ENCODE peak calls at places on chromosomes 3 and 15, in six cellular contexts. One of them, this sample, is unnamed.
A peak's percentile ranks its signal among the peaks of the same experiment; 100 is the strongest.

GRCh38 chr15:41892621-41893421 is 1.0 kb downstream of the SPTBN5 start:
- DNase-seq in skeletal muscle cell: no peak
- DNase-seq in effector CD4-positive, alpha-beta T cell: peak; percentile 19
- DNase-seq in stimulated activated CD4-positive, alpha-beta T cell treated with anti-CD3 and anti-CD28 coated beads, Interleukin-1b, Interleukin-23, amount 100 ng/mL, for 1 hour: no peak
- DNase-seq in cardiac muscle cell: no peak
- DNase-seq in GM12891: no peak
- DNase-seq in this sample: no peak

GRCh38 chr15:29208352-29208751 is 61.3 kb downstream of the NSMCE3 start:
- DNase-seq in skeletal muscle cell: no peak
- DNase-seq in effector CD4-positive, alpha-beta T cell: no peak
- DNase-seq in stimulated activated CD4-positive, alpha-beta T cell treated with anti-CD3 and anti-CD28 coated beads, Interleukin-1b, Interleukin-23, amount 100 ng/mL, for 1 hour: no peak
- DNase-seq in cardiac muscle cell: peak; percentile 1
- DNase-seq in GM12891: no peak
- DNase-seq in this sample: no peak

GRCh38 chr3:55718475-55718874 is 231.4 kb upstream of the WNT5A start:
- DNase-seq in skeletal muscle cell: peak; percentile 68
- DNase-seq in effector CD4-positive, alpha-beta T cell: no peak
- DNase-seq in stimulated activated CD4-positive, alpha-beta T cell treated with anti-CD3 and anti-CD28 coated beads, Interleukin-1b, Interleukin-23, amount 100 ng/mL, for 1 hour: no peak
- DNase-seq in cardiac muscle cell: peak; percentile 7
- DNase-seq in GM12891: no peak
- DNase-seq in this sample: no peak

GRCh38 chr3:127328391-127328790 is 40.5 kb upstream of the PRR20G start:
- DNase-seq in skeletal muscle cell: no peak
- DNase-seq in effector CD4-positive, alpha-beta T cell: no peak
- DNase-seq in stimulated activated CD4-positive, alpha-beta T cell treated with anti-CD3 and anti-CD28 coated beads, Interleukin-1b, Interleukin-23, amount 100 ng/mL, for 1 hour: no peak
- DNase-seq in cardiac muscle cell: no peak
- DNase-seq in GM12891: no peak
- DNase-seq in this sample: no peak

GRCh38 chr3:50147447-50147846 is 7.7 kb upstream of the SEMA3F start:
- DNase-seq in skeletal muscle cell: no peak
- DNase-seq in effector CD4-positive, alpha-beta T cell: no peak
- DNase-seq in stimulated activated CD4-positive, alpha-beta T cell treated with anti-CD3 and anti-CD28 coated beads, Interleukin-1b, Interleukin-23, amount 100 ng/mL, for 1 hour: no peak
- DNase-seq in cardiac muscle cell: no peak
- DNase-seq in GM12891: no peak
- DNase-seq in this sample: no peak

GRCh38 chr3:68997887-68998286 is 15.6 kb downstream of the EOGT start:
- DNase-seq in skeletal muscle cell: no peak
- DNase-seq in effector CD4-positive, alpha-beta T cell: no peak
- DNase-seq in stimulated activated CD4-positive, alpha-beta T cell treated with anti-CD3 and anti-CD28 coated beads, Interleukin-1b, Interleukin-23, amount 100 ng/mL, for 1 hour: no peak
- DNase-seq in cardiac muscle cell: no peak
- DNase-seq in GM12891: no peak
- DNase-seq in this sample: no peak

GRCh38 chr3:114714237-114714636 is 420.4 kb downstream of the TIGIT start:
- DNase-seq in skeletal muscle cell: no peak
- DNase-seq in effector CD4-positive, alpha-beta T cell: no peak
- DNase-seq in stimulated activated CD4-positive, alpha-beta T cell treated with anti-CD3 and anti-CD28 coated beads, Interleukin-1b, Interleukin-23, amount 100 ng/mL, for 1 hour: no peak
- DNase-seq in cardiac muscle cell: no peak
- DNase-seq in GM12891: no peak
- DNase-seq in this sample: no peak

GRCh38 chr3:100127792-100128191 is 13.5 kb upstream of the FILIP1L start:
- DNase-seq in skeletal muscle cell: no peak
- DNase-seq in effector CD4-positive, alpha-beta T cell: no peak
- DNase-seq in stimulated activated CD4-positive, alpha-beta T cell treated with anti-CD3 and anti-CD28 coated beads, Interleukin-1b, Interleukin-23, amount 100 ng/mL, for 1 hour: no peak
- DNase-seq in cardiac muscle cell: no peak
- DNase-seq in GM12891: no peak
- DNase-seq in this sample: no peak

GRCh38 chr3:105752791-105753415 is 115.9 kb downstream of the CBLB start:
- DNase-seq in skeletal muscle cell: no peak
- DNase-seq in effector CD4-positive, alpha-beta T cell: peak; percentile 39
- DNase-seq in stimulated activated CD4-positive, alpha-beta T cell treated with anti-CD3 and anti-CD28 coated beads, Interleukin-1b, Interleukin-23, amount 100 ng/mL, for 1 hour: no peak
- DNase-seq in cardiac muscle cell: peak; percentile 55
- DNase-seq in GM12891: no peak
- DNase-seq in this sample: no peak

GRCh38 chr3:64010199-64010598 is 13.1 kb downstream of the PSMD6 start:
- DNase-seq in skeletal muscle cell: no peak
- DNase-seq in effector CD4-positive, alpha-beta T cell: no peak
- DNase-seq in stimulated activated CD4-positive, alpha-beta T cell treated with anti-CD3 and anti-CD28 coated beads, Interleukin-1b, Interleukin-23, amount 100 ng/mL, for 1 hour: no peak
- DNase-seq in cardiac muscle cell: no peak
- DNase-seq in GM12891: no peak
- DNase-seq in this sample: no peak

GRCh38 chr3:61872077-61872706 is 310.8 kb downstream of the PTPRG start:
- DNase-seq in skeletal muscle cell: no peak
- DNase-seq in effector CD4-positive, alpha-beta T cell: no peak
- DNase-seq in stimulated activated CD4-positive, alpha-beta T cell treated with anti-CD3 and anti-CD28 coated beads, Interleukin-1b, Interleukin-23, amount 100 ng/mL, for 1 hour: no peak
- DNase-seq in cardiac muscle cell: peak; percentile 25
- DNase-seq in GM12891: no peak
- DNase-seq in this sample: peak; percentile 25

GRCh38 chr3:160698806-160699205 is 21.8 kb downstream of the ARL14 start:
- DNase-seq in skeletal muscle cell: no peak
- DNase-seq in effector CD4-positive, alpha-beta T cell: no peak
- DNase-seq in stimulated activated CD4-positive, alpha-beta T cell treated with anti-CD3 and anti-CD28 coated beads, Interleukin-1b, Interleukin-23, amount 100 ng/mL, for 1 hour: no peak
- DNase-seq in cardiac muscle cell: no peak
- DNase-seq in GM12891: no peak
- DNase-seq in this sample: no peak

This sample was measured in stromal cell of bone marrow.